ENCODE peak calls at places on chromosomes 13 and 19, in four cellular contexts. One of them, this sample, is unnamed.

GRCh38 chr19:35211545-35212230 is 16.9 kb downstream of the FAM187B start:
- DNase-seq in EL: no peak
- DNase-seq in dermis blood vessel endothelial cell: peak
- DNase-seq in BE2C: no peak
- DNase-seq in this sample: peak

GRCh38 chr13:44868397-44868796 is 120.9 kb downstream of the NUFIP1 start:
- DNase-seq in EL: no peak
- DNase-seq in dermis blood vessel endothelial cell: no peak
- DNase-seq in BE2C: no peak
- DNase-seq in this sample: no peak

GRCh38 chr19:33150852-33151518 is 19.1 kb downstream of the WDR88 start:
- DNase-seq in EL: no peak
- DNase-seq in dermis blood vessel endothelial cell: no peak
- DNase-seq in BE2C: no peak
- DNase-seq in this sample: no peak

GRCh38 chr13:52599037-52599852 is 43.0 kb upstream of the HNRNPA1L2 start:
- DNase-seq in EL: peak
- DNase-seq in dermis blood vessel endothelial cell: peak
- DNase-seq in BE2C: no peak
- DNase-seq in this sample: peak

GRCh38 chr13:97188207-97188606 is 33.9 kb upstream of the MBNL2 start:
- DNase-seq in EL: no peak
- DNase-seq in dermis blood vessel endothelial cell: peak
- DNase-seq in BE2C: no peak
- DNase-seq in this sample: no peak

GRCh38 chr13:93672996-93673395 is 446.4 kb downstream of the GPC6 start:
- DNase-seq in EL: no peak
- DNase-seq in dermis blood vessel endothelial cell: no peak
- DNase-seq in BE2C: no peak
- DNase-seq in this sample: no peak

GRCh38 chr19:14350866-14351265 is 30.4 kb upstream of the ADGRE5 start:
- DNase-seq in EL: no peak
- DNase-seq in dermis blood vessel endothelial cell: no peak
- DNase-seq in BE2C: no peak
- DNase-seq in this sample: no peak

GRCh38 chr13:114112826-114113322 is 19.5 kb downstream of the RASA3 start:
- DNase-seq in EL: no peak
- DNase-seq in dermis blood vessel endothelial cell: no peak
- DNase-seq in BE2C: no peak
- DNase-seq in this sample: no peak

GRCh38 chr13:21948781-21949474 is 278.1 kb downstream of the FGF9 start:
- DNase-seq in EL: no peak
- DNase-seq in dermis blood vessel endothelial cell: no peak
- DNase-seq in BE2C: no peak
- DNase-seq in this sample: no peak

GRCh38 chr19:51441410-51442390 is 16.6 kb downstream of the SIGLEC8 start:
- DNase-seq in EL: no peak
- DNase-seq in dermis blood vessel endothelial cell: no peak
- DNase-seq in BE2C: no peak
- DNase-seq in this sample: no peak

GRCh38 chr19:31055454-31055853 is 293.8 kb downstream of the TSHZ3 start:
- DNase-seq in EL: no peak
- DNase-seq in dermis blood vessel endothelial cell: no peak
- DNase-seq in BE2C: no peak
- DNase-seq in this sample: no peak

GRCh38 chr13:99416411-99417121 is 84.7 kb upstream of the TM9SF2 start:
- DNase-seq in EL: no peak
- DNase-seq in dermis blood vessel endothelial cell: no peak
- DNase-seq in BE2C: no peak
- DNase-seq in this sample: no peak

GRCh38 chr13:26060366-26060765 is 8.6 kb upstream of the SHISA2 start:
- DNase-seq in EL: no peak
- DNase-seq in dermis blood vessel endothelial cell: no peak
- DNase-seq in BE2C: no peak
- DNase-seq in this sample: no peak

GRCh38 chr13:51781246-51782022 is 22.5 kb downstream of the DHRS12 start:
- DNase-seq in EL: peak
- DNase-seq in dermis blood vessel endothelial cell: peak
- DNase-seq in BE2C: peak
- DNase-seq in this sample: peak

GRCh38 chr19:8109890-8110662 is 39.3 kb downstream of the FBN3 start:
- DNase-seq in EL: no peak
- DNase-seq in dermis blood vessel endothelial cell: no peak
- DNase-seq in BE2C: no peak
- DNase-seq in this sample: no peak

GRCh38 chr13:78254113-78254512 is 335.5 kb upstream of the EDNRB start:
- DNase-seq in EL: no peak
- DNase-seq in dermis blood vessel endothelial cell: no peak
- DNase-seq in BE2C: no peak
- DNase-seq in this sample: no peak

GRCh38 chr19:1017115-1017905 is 3.6 kb downstream of the TMEM259 start:
- DNase-seq in EL: no peak
- DNase-seq in dermis blood vessel endothelial cell: peak
- DNase-seq in BE2C: no peak
- DNase-seq in this sample: no peak

GRCh38 chr13:44471686-44472085 is 98.1 kb downstream of the SERP2 start:
- DNase-seq in EL: peak
- DNase-seq in dermis blood vessel endothelial cell: peak
- DNase-seq in BE2C: no peak
- DNase-seq in this sample: peak

GRCh38 chr13:113565526-113566226 is 18.9 kb upstream of the TFDP1 start:
- DNase-seq in EL: no peak
- DNase-seq in dermis blood vessel endothelial cell: no peak
- DNase-seq in BE2C: no peak
- DNase-seq in this sample: no peak

GRCh38 chr19:49987159-49987698 is 26.3 kb upstream of the SIGLEC11 start:
- DNase-seq in EL: peak
- DNase-seq in dermis blood vessel endothelial cell: peak
- DNase-seq in BE2C: no peak
- DNase-seq in this sample: peak

GRCh38 chr19:18109731-18110671 is 12.4 kb downstream of the MAST3 start:
- DNase-seq in EL: peak
- DNase-seq in dermis blood vessel endothelial cell: no peak
- DNase-seq in BE2C: peak
- DNase-seq in this sample: no peak

GRCh38 chr13:49183672-49184315 is 36.3 kb upstream of the MLNR start:
- DNase-seq in EL: no peak
- DNase-seq in dermis blood vessel endothelial cell: peak
- DNase-seq in BE2C: no peak
- DNase-seq in this sample: peak

GRCh38 chr19:47766359-47766620 is 12.2 kb upstream of the SELENOW start:
- DNase-seq in EL: no peak
- DNase-seq in dermis blood vessel endothelial cell: no peak
- DNase-seq in BE2C: no peak
- DNase-seq in this sample: no peak

GRCh38 chr13:98535501-98536357 is 41.2 kb downstream of the STK24 start:
- DNase-seq in EL: no peak
- DNase-seq in dermis blood vessel endothelial cell: no peak
- DNase-seq in BE2C: no peak
- DNase-seq in this sample: no peak

GRCh38 chr19:45076029-45076850 is at the start of gene ZNF296:
- DNase-seq in EL: peak
- DNase-seq in dermis blood vessel endothelial cell: peak
- DNase-seq in BE2C: peak
- DNase-seq in this sample: peak

GRCh38 chr19:53537523-53538377 is at the start of gene ZNF331:
- DNase-seq in EL: peak
- DNase-seq in dermis blood vessel endothelial cell: peak
- DNase-seq in BE2C: peak
- DNase-seq in this sample: peak

GRCh38 chr13:43786766-43787517 is at the start of gene ENOX1:
- DNase-seq in EL: peak
- DNase-seq in dermis blood vessel endothelial cell: peak
- DNase-seq in BE2C: peak
- DNase-seq in this sample: peak

GRCh38 chr13:34340534-34340933 is 522.6 kb downstream of the RFC3 start:
- DNase-seq in EL: peak
- DNase-seq in dermis blood vessel endothelial cell: no peak
- DNase-seq in BE2C: no peak
- DNase-seq in this sample: no peak

GRCh38 chr13:60944863-60945262 is 470.8 kb downstream of the PCDH20 start:
- DNase-seq in EL: no peak
- DNase-seq in dermis blood vessel endothelial cell: no peak
- DNase-seq in BE2C: no peak
- DNase-seq in this sample: no peak

GRCh38 chr19:40257096-40257517 is 28.0 kb downstream of the AKT2 start:
- DNase-seq in EL: no peak
- DNase-seq in dermis blood vessel endothelial cell: no peak
- DNase-seq in BE2C: no peak
- DNase-seq in this sample: no peak

This sample was measured in endothelial cell of umbilical vein.